ENCODE peak calls at places on chromosomes 2 and 18, in eight cellular contexts. X is ovary, T is HFFc6, W is endothelial cell, N is cardiac fibroblast, Q is ascending aorta, D is MCF 10A, K is psoas muscle. S is an unnamed sample.
A peak's percentile ranks its signal among the peaks of the same experiment; 100 is the strongest.

GRCh38 chr2:170350929-170351826 is 173.2 kb downstream of the MYO3B start:
- DNase-seq in X (no peak), T (no peak), W (no peak), N (no peak), Q (no peak), D (no peak), K (no peak), S (no peak)

GRCh38 chr2:11582526-11583202 is 48.8 kb downstream of the GREB1 start:
- DNase-seq in X (peak; percentile 77), T (peak; percentile 38), W (peak; percentile 88), N (peak; percentile 56), Q (no peak), D (peak; percentile 73), K (peak; percentile 89), S (peak; percentile 53)

GRCh38 chr2:138846216-138846821 is 66.1 kb upstream of the NXPH2 start:
- DNase-seq in X (no peak), T (no peak), W (no peak), N (peak; percentile 33), Q (no peak), D (peak; percentile 51), K (no peak), S (no peak)

GRCh38 chr2:121095257-121096080 is 189.5 kb downstream of the TFCP2L1 start:
- DNase-seq in X (no peak), T (peak; percentile 53), W (peak; percentile 73), N (peak; percentile 79), Q (no peak), D (peak; percentile 81), K (peak; percentile 75), S (no peak)

GRCh38 chr2:9982891-9983290 is 31.4 kb downstream of the GRHL1 start:
- DNase-seq in X (no peak), T (no peak), W (no peak), N (no peak), Q (no peak), D (no peak), K (no peak), S (no peak)

GRCh38 chr18:13375302-13376255 is 157.0 kb downstream of the LDLRAD4 start:
- DNase-seq in X (no peak), T (peak; percentile 35), W (no peak), N (peak; percentile 83), Q (peak; percentile 93), D (peak; percentile 78), K (peak; percentile 84), S (peak; percentile 54)

GRCh38 chr2:187580462-187581124 is 26.4 kb upstream of the TFPI start:
- DNase-seq in X (no peak), T (peak; percentile 77), W (no peak), N (peak; percentile 89), Q (no peak), D (peak; percentile 73), K (no peak), S (peak; percentile 55)

GRCh38 chr2:50118951-50119702 is 912.8 kb downstream of the NRXN1 start:
- DNase-seq in X (no peak), T (no peak), W (no peak), N (no peak), Q (no peak), D (no peak), K (no peak), S (no peak)

GRCh38 chr2:73836141-73836943 is 7.6 kb downstream of the STAMBP start:
- DNase-seq in X (no peak), T (no peak), W (no peak), N (no peak), Q (no peak), D (no peak), K (peak; percentile 56), S (no peak)

GRCh38 chr2:222239091-222239490 is 59.7 kb downstream of the PAX3 start:
- DNase-seq in X (no peak), T (no peak), W (no peak), N (no peak), Q (no peak), D (no peak), K (no peak), S (no peak)

GRCh38 chr2:61910603-61911002 is 5.1 kb downstream of the COMMD1 start:
- DNase-seq in X (no peak), T (no peak), W (no peak), N (peak; percentile 16), Q (no peak), D (peak; percentile 38), K (no peak), S (no peak)

GRCh38 chr2:62745891-62746481 is 40.5 kb downstream of the EHBP1 start:
- DNase-seq in X (no peak), T (no peak), W (no peak), N (no peak), Q (no peak), D (no peak), K (no peak), S (no peak)

GRCh38 chr2:63668000-63668399 is 79.2 kb downstream of the MDH1 start:
- DNase-seq in X (no peak), T (no peak), W (no peak), N (no peak), Q (no peak), D (no peak), K (no peak), S (no peak)

GRCh38 chr2:1744446-1745170 is at the start of gene PXDN:
- DNase-seq in X (peak; percentile 61), T (peak; percentile 44), W (no peak), N (peak; percentile 80), Q (peak; percentile 75), D (peak; percentile 20), K (peak; percentile 79), S (no peak)

GRCh38 chr2:1366546-1367134 is 46.6 kb upstream of the TPO start:
- DNase-seq in X (peak; percentile 37), T (no peak), W (no peak), N (no peak), Q (no peak), D (peak; percentile 55), K (peak; percentile 63), S (no peak)

GRCh38 chr18:5515007-5515744 is 28.6 kb downstream of the EPB41L3 start:
- DNase-seq in X (no peak), T (no peak), W (no peak), N (no peak), Q (no peak), D (no peak), K (no peak), S (no peak)

GRCh38 chr2:209876211-209876610 is 104.6 kb downstream of the UNC80 start:
- DNase-seq in X (no peak), T (no peak), W (no peak), N (no peak), Q (no peak), D (no peak), K (no peak), S (no peak)
- TF ChIP-seq CTCF in X (no peak), T (no peak), W (no peak), N (no peak), Q (no peak), D (no peak), K (no peak), S (no peak)

DNA sequence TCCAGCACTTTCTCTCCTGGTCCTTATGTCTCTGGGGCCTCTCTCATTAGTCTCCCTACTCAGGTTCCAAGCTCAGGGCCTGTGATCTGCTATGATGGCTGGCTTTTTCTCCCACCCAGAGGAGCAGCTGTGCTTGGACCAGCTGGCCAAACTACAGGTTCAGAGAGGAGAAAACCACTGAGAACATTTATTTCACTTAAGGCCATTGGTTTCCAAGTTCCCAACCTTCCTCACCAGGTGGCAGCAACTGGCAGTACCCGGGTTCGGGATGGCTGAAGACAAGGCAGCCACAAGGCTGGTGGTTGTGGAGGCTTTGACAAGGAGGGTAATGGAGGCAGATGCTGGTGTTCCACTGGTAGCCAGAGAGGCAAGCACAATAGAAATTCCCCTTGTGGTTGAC is 29.9 kb upstream of the SELENOI start:
- DNase-seq in X (no peak), T (no peak), W (no peak), N (no peak), Q (no peak), D (no peak), K (no peak), S (no peak)
- TF ChIP-seq CTCF in X (no peak), T (peak; percentile 50), W (no peak), N (peak; percentile 23), Q (no peak), D (peak; percentile 21), K (no peak), S (peak; percentile 15)

GRCh38 chr2:154608438-154608837 is 90.1 kb upstream of the KCNJ3 start:
- DNase-seq in X (no peak), T (no peak), W (no peak), N (no peak), Q (no peak), D (no peak), K (no peak), S (no peak)
- TF ChIP-seq CTCF in X (no peak), T (no peak), W (no peak), N (no peak), Q (no peak), D (no peak), K (no peak), S (no peak)

GRCh38 chr2:67733517-67733916 is 329.3 kb downstream of the C1D start:
- DNase-seq in X (no peak), T (no peak), W (peak; percentile 56), N (peak; percentile 41), Q (no peak), D (peak; percentile 45), K (no peak), S (no peak)
- TF ChIP-seq CTCF in X (no peak), T (peak; percentile 80), W (peak; percentile 53), N (peak; percentile 62), Q (no peak), D (peak; percentile 36), K (no peak), S (peak; percentile 71)

GRCh38 chr2:79876430-79876829 is 363.6 kb downstream of the CTNNA2 start:
- DNase-seq in X (no peak), T (peak; percentile 27), W (peak; percentile 26), N (no peak), Q (no peak), D (peak; percentile 32), K (no peak), S (no peak)
- TF ChIP-seq CTCF in X (no peak), T (peak; percentile 66), W (no peak), N (no peak), Q (no peak), D (peak; percentile 38), K (no peak), S (peak; percentile 27)

DNA sequence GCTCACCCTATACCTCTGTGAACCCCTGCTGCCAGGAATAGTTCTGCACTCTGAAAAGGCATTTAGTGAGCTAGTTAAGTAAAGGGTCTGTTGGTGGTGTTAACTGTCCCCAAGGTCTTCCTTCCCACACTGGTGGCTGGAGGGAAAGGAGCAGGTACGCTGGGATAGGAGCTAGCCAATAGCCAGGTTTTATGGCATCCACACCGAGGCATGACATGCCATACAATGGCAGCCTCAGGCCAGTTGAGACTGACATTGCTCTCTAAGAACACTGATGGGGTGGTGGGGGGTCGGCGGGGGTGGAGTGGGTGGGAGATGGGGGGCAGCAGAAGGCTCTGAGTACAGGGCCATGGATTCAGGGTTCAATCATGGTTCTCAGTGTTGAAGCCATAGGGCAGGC is 135.9 kb downstream of the CTIF start:
- DNase-seq in X (no peak), T (no peak), W (no peak), N (no peak), Q (no peak), D (no peak), K (no peak), S (no peak)
- TF ChIP-seq CTCF in X (no peak), T (no peak), W (no peak), N (no peak), Q (no peak), D (no peak), K (no peak), S (no peak)

GRCh38 chr2:55168221-55169154 is 63.6 kb downstream of the CLHC1 start:
- DNase-seq in X (peak; percentile 68), T (peak; percentile 76), W (no peak), N (peak; percentile 89), Q (peak; percentile 83), D (peak; percentile 72), K (no peak), S (no peak)
- TF ChIP-seq CTCF in X (peak; percentile 72), T (peak; percentile 86), W (peak; percentile 51), N (peak; percentile 81), Q (peak; percentile 63), D (peak; percentile 81), K (peak; percentile 65), S (peak; percentile 72)

GRCh38 chr2:130336877-130337734 is 5.6 kb upstream of the IMP4 start:
- DNase-seq in X (peak; percentile 56), T (peak; percentile 72), W (peak; percentile 86), N (peak; percentile 84), Q (peak; percentile 73), D (peak; percentile 68), K (peak; percentile 70), S (no peak)
- TF ChIP-seq CTCF in X (no peak), T (peak; percentile 35), W (no peak), N (no peak), Q (no peak), D (no peak), K (no peak), S (no peak)

S was measured in HFF-Myc.